ENCODE peak calls at places on chromosomes 12 and 14, in four cellular contexts. C is mammary epithelial cell; A is endothelial cell; W is CD8-positive, alpha-beta T cell. P is an unnamed sample.

GRCh38 chr12:107451246-107451645 is 234.4 kb upstream of the PWP1 start:
- DNase-seq in A (no peak), W (no peak), C (no peak), P (no peak)

GRCh38 chr12:124389537-124390441 is 94.9 kb downstream of the RFLNA start:
- DNase-seq in W (no peak), A (no peak), C (no peak), P (no peak)

GRCh38 chr12:3931206-3931605 is 58.0 kb upstream of the PARP11 start:
- DNase-seq in W (peak), A (no peak), C (no peak), P (no peak)

GRCh38 chr12:112350593-112351592 is 31.3 kb downstream of the HECTD4 start:
- DNase-seq in A (no peak), C (no peak), W (no peak), P (no peak)

GRCh38 chr14:29352681-29353080 is 575.0 kb downstream of the PRKD1 start:
- DNase-seq in W (no peak), C (no peak), A (no peak), P (no peak)

GRCh38 chr12:124322271-124322998 is 27.5 kb downstream of the RFLNA start:
- DNase-seq in A (no peak), C (peak), W (no peak), P (no peak)

GRCh38 chr12:118055144-118055557 is 5.8 kb downstream of the WSB2 start:
- DNase-seq in A (peak), W (peak), C (no peak), P (peak)

GRCh38 chr14:101178184-101179072 is 274.9 kb upstream of the RTL1 start:
- DNase-seq in W (no peak), C (no peak), A (no peak), P (no peak)

GRCh38 chr12:5220835-5221234 is 177.2 kb downstream of the KCNA5 start:
- DNase-seq in A (no peak), W (no peak), C (peak), P (no peak)

GRCh38 chr14:79629891-79630560 is 581.3 kb downstream of the DIO2 start:
- DNase-seq in A (no peak), W (no peak), C (no peak), P (no peak)

GRCh38 chr12:100534625-100535227 is 38.8 kb upstream of the GAS2L3 start:
- DNase-seq in C (no peak), W (no peak), A (no peak), P (no peak)

GRCh38 chr12:75814856-75815754 is 216.5 kb downstream of the PHLDA1 start:
- DNase-seq in W (no peak), A (no peak), C (peak), P (no peak)

GRCh38 chr12:100908501-100908900 is 113.9 kb downstream of the ANO4 start:
- DNase-seq in C (peak), W (no peak), A (no peak), P (no peak)

GRCh38 chr12:53481957-53482586 is 17.2 kb downstream of the MAP3K12 start:
- DNase-seq in A (no peak), C (no peak), W (no peak), P (no peak)

GRCh38 chr12:79521576-79521975 is 169.2 kb downstream of the PAWR start:
- DNase-seq in W (no peak), A (no peak), C (peak), P (no peak)

GRCh38 chr12:2615665-2616387 is 178.9 kb upstream of the FKBP4 start:
- DNase-seq in A (no peak), C (no peak), W (no peak), P (no peak)

GRCh38 chr12:10361622-10362021 is 28.2 kb downstream of the KLRK1 start:
- DNase-seq in W (no peak), A (no peak), C (peak), P (no peak)

GRCh38 chr12:71904629-71905028 is 34.0 kb upstream of the TPH2 start:
- DNase-seq in W (no peak), C (no peak), A (no peak), P (no peak)

GRCh38 chr12:71840226-71840847 is 778 bp downstream of the TBC1D15 start:
- DNase-seq in A (peak), C (peak), W (no peak), P (no peak)

GRCh38 chr14:91545946-91546716 is 36.0 kb upstream of the PPP4R3A start:
- DNase-seq in W (no peak), C (no peak), A (no peak), P (no peak)

GRCh38 chr14:102620413-102620812 is 28.0 kb downstream of the RCOR1 start:
- DNase-seq in W (no peak), A (no peak), C (no peak), P (no peak)

GRCh38 chr12:42823679-42824078 is 234.1 kb upstream of the PRICKLE1 start:
- DNase-seq in A (no peak), W (no peak), C (no peak), P (no peak)

GRCh38 chr14:36751116-36751515 is 89.5 kb downstream of the PAX9 start:
- DNase-seq in C (no peak), A (no peak), W (no peak), P (no peak)

GRCh38 chr12:80551897-80552296 is 107.9 kb downstream of the PTPRQ start:
- DNase-seq in C (peak), A (no peak), W (no peak), P (no peak)

GRCh38 chr14:77301103-77301502 is 19.6 kb downstream of the POMT2 start:
- DNase-seq in W (peak), C (peak), A (peak), P (peak)

GRCh38 chr12:47590771-47591368 is 115.0 kb downstream of the RPAP3 start:
- DNase-seq in A (no peak), C (no peak), W (no peak), P (no peak)

DNA sequence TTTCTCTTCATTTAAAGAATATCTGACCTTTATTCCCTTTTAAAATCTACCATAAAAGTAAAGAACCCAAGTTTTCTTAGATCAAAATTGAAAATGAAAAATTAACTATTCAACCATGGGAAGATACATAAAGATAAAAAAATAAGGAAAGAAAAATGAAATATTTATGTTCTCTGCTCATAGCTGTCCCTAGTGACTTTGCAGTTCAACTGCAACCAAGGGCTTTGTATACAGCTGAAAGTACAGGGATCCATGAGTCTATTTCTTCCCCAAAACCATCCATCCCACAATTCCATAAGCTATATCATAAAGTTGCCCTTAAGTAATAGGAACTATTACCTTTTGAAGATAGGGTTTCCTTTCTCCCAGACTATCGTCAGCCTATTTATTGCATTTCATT is 113.1 kb downstream of the ITPR2 start:
- DNase-seq in A (no peak), C (no peak), W (no peak), P (no peak)
- TF ChIP-seq CTCF in A (peak), C (peak), W (no peak), P (peak)

GRCh38 chr14:73760598-73761586 is 46.7 kb upstream of the PNMA1 start:
- DNase-seq in A (no peak), W (no peak), C (no peak), P (no peak)

GRCh38 chr14:73759714-73760597 is 45.8 kb upstream of the PNMA1 start:
- DNase-seq in W (peak), C (peak), A (peak), P (peak)

GRCh38 chr14:73757876-73758391 is 43.8 kb upstream of the PNMA1 start:
- DNase-seq in W (peak), A (no peak), C (no peak), P (no peak)

GRCh38 chr14:73758392-73759182 is 44.4 kb upstream of the PNMA1 start:
- DNase-seq in W (peak), C (peak), A (peak), P (peak)

DNA sequence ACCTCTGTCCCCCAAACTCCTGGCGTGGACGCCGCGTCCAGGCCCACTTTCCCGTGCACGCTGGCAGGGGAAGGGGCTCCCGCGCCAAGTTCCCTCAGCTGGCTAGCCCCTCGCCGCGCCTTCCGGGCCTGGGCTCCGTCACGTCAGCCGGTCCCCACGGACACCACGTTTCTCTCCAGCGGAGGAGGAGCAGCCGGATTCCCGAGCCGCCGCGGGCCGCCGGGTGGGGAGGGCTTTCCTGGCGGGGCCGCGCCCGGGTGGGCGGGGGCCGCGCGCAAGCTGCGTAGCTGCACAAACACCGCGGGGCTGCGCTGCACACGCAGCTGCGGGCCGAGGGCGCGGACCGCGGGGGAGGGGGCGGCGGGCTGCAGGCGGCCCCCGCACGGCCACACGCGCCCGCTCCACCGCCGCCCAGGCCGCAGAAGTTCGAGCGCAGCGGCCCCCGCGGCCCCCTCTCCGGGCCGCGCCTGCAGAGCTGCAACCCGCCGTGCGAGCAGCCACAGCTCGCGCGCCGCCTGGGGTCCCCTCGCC is 45.1 kb upstream of the PNMA1 start:
- DNase-seq in C (no peak), W (peak), A (peak), P (peak)
- TF ChIP-seq CTCF in C (no peak), W (no peak), A (no peak), P (no peak)

DNA sequence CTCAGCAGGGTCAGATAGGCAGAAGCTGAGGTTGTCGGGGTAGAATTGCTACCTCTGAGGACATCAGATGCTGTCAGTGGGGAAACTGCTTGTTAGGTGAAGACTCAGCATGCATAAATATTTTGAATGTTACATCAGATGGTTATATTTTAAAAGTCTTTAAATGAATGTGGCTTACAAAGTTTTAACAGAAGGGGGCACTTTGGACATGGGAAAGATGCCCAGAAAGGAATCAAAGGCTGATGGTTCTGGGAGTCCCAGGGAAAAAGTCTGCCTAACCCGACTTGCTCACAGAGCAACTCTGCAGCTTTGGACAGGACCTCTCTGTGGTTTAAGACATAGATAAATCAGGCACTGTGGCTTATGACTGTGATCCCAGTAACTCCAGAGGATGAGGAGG is 474.8 kb downstream of the ATP23 start:
- DNase-seq in A (no peak), C (peak), W (no peak), P (no peak)
- TF ChIP-seq CTCF in A (no peak), C (no peak), W (no peak), P (no peak)

GRCh38 chr12:12590961-12591360 is 20.7 kb upstream of the CREBL2 start:
- DNase-seq in C (no peak), W (no peak), A (no peak), P (no peak)

GRCh38 chr12:12587878-12588277 is 23.8 kb upstream of the CREBL2 start:
- DNase-seq in W (no peak), C (no peak), A (no peak), P (no peak)

GRCh38 chr12:12586879-12587675 is 24.4 kb upstream of the DUSP16 start:
- DNase-seq in C (peak), W (no peak), A (no peak), P (no peak)

GRCh38 chr12:12598864-12599263 is 12.8 kb upstream of the CREBL2 start:
- DNase-seq in W (no peak), A (no peak), C (no peak), P (no peak)

GRCh38 chr12:12592930-12593329 is 18.7 kb upstream of the CREBL2 start:
- DNase-seq in A (no peak), C (no peak), W (no peak), P (no peak)
- TF ChIP-seq CTCF in A (no peak), C (no peak), W (no peak), P (no peak)

GRCh38 chr12:99201906-99202645 is 445.5 kb upstream of the GARIN6 start:
- DNase-seq in W (no peak), C (no peak), A (no peak), P (no peak)
- TF ChIP-seq CTCF in W (no peak), C (no peak), A (no peak), P (no peak)

DNA sequence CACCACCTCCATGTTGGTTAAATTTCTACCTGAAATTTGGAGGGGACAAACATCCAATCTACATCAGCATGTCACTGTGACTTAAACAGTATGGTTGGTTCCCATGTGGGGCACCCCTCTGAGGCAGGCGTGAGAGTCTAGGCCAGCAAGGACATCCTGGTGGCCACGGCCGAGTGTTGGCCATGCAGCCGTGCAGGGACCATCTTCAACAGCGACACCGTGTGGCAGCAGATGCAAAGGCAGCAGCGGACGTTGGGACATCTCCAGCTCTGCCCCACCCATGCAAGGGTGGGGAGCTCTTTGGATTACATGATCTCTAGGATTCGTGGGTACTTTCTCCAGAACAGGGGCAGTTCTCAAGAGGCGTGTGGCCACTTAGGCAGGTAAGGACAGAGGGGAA is 49.8 kb downstream of the NOC4L start:
- DNase-seq in C (no peak), A (no peak), W (no peak), P (no peak)
- TF ChIP-seq CTCF in C (peak), A (peak), W (no peak), P (peak)

GRCh38 chr12:14243941-14244340 is 121.5 kb upstream of the ATF7IP start:
- DNase-seq in C (no peak), A (no peak), W (no peak), P (no peak)

GRCh38 chr12:14238224-14238792 is 127.2 kb upstream of the ATF7IP start:
- DNase-seq in C (no peak), W (no peak), A (no peak), P (no peak)

GRCh38 chr12:14240873-14241220 is 124.6 kb upstream of the ATF7IP start:
- DNase-seq in A (no peak), C (no peak), W (no peak), P (no peak)

GRCh38 chr12:14239935-14240872 is 125.3 kb upstream of the ATF7IP start:
- DNase-seq in W (no peak), A (no peak), C (no peak), P (no peak)

GRCh38 chr12:14239350-14239934 is 126.0 kb upstream of the ATF7IP start:
- DNase-seq in C (peak), A (no peak), W (peak), P (peak)
- TF ChIP-seq CTCF in C (no peak), A (no peak), W (no peak), P (no peak)

GRCh38 chr12:121026274-121027045 is 10.2 kb upstream of the C12orf43 start:
- DNase-seq in W (no peak), C (no peak), A (no peak), P (no peak)
- TF ChIP-seq CTCF in W (no peak), C (no peak), A (no peak), P (no peak)

DNA sequence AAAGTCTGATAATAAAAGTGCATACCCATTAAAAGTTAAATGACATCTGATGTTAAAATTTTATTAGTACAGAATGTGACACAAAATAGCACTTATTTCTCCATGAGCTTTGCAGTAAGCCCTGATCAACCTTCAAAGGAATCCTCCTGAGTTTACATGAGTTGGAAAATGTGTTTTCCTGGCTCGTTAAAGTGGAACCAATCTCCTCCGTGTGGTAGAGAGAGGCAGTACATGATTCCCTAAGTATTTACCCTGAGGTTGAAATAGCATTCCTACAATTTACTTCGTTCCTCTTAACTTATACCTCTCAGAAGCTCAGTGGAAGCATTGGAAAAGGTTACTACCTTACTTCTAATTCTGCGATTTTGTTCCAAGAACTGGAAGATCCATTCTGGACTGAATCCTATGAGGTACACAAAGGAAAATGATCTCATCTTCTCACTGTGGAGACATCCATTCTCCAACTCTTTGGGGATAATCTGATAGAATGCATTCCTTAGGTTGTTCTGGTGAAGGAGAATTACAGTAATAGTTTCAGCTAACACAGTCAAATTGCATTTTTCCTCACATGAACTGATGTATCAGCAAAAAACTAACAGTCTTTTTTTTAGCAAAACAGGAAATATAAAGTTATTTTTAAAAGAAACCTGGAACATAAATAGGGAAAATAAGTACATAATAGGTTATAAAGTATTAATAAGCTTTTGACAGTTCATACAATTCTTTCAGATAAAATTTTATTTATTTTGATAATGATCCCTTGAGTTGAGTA is 475.6 kb downstream of the PDZRN4 start:
- DNase-seq in C (peak), A (peak), W (no peak), P (no peak)
- TF ChIP-seq CTCF in C (peak), A (peak), W (no peak), P (peak)

P was measured in glutamatergic neuron.